ENCODE peak calls at places on chromosomes 12 and 14, in six cellular contexts. G, E, N, C, I and O are unnamed samples.

GRCh38 chr12:66025477-66025876 is 105.1 kb downstream of the LLPH start:
- DNase-seq in G (no peak), E (no peak), N (no peak), C (no peak), I (no peak), O (no peak)

GRCh38 chr12:22828059-22828458 is 203.1 kb downstream of the ETNK1 start:
- DNase-seq in G (no peak), E (no peak), N (no peak), C (no peak), I (no peak), O (no peak)

GRCh38 chr12:104164635-104165034 is 26.6 kb upstream of the NFYB start:
- DNase-seq in G (no peak), E (no peak), N (no peak), C (no peak), I (no peak), O (no peak)

GRCh38 chr12:132243596-132244289 is 85.6 kb downstream of the GALNT9 start:
- DNase-seq in G (no peak), E (no peak), N (no peak), C (no peak), I (no peak), O (no peak)

GRCh38 chr14:54450535-54450934 is 9.4 kb upstream of the CNIH1 start:
- DNase-seq in G (no peak), E (no peak), N (no peak), C (peak; percentile 60), I (no peak), O (no peak)

GRCh38 chr14:99028041-99028440 is 244.0 kb downstream of the BCL11B start:
- DNase-seq in G (no peak), E (no peak), N (no peak), C (no peak), I (no peak), O (no peak)

GRCh38 chr12:44117368-44117767 is 281.5 kb downstream of the TMEM117 start:
- DNase-seq in G (no peak), E (no peak), N (no peak), C (peak; percentile 2), I (no peak), O (no peak)

GRCh38 chr12:80861636-80862378 is 75.9 kb downstream of the LIN7A start:
- DNase-seq in G (no peak), E (no peak), N (no peak), C (peak; percentile 81), I (no peak), O (no peak)

GRCh38 chr12:42129595-42130204 is 15.0 kb downstream of the GXYLT1 start:
- DNase-seq in G (no peak), E (no peak), N (peak; percentile 54), C (peak; percentile 80), I (no peak), O (no peak)

GRCh38 chr14:53542692-53543091 is 389.6 kb upstream of the DDHD1 start:
- DNase-seq in G (no peak), E (no peak), N (peak; percentile 20), C (peak; percentile 28), I (peak; percentile 20), O (no peak)

GRCh38 chr12:67509987-67510386 is 138.6 kb upstream of the DYRK2 start:
- DNase-seq in G (no peak), E (no peak), N (no peak), C (peak; percentile 15), I (no peak), O (no peak)

GRCh38 chr14:44912041-44912869 is 49.5 kb downstream of the KLHL28 start:
- DNase-seq in G (peak; percentile 19), E (peak; percentile 27), N (peak; percentile 78), C (no peak), I (no peak), O (no peak)

GRCh38 chr12:3176754-3177153 is 99.6 kb downstream of the TSPAN9 start:
- DNase-seq in G (no peak), E (no peak), N (no peak), C (no peak), I (no peak), O (no peak)

GRCh38 chr12:30975581-30975980 is 49.0 kb downstream of the TSPAN11 start:
- DNase-seq in G (no peak), E (no peak), N (no peak), C (no peak), I (no peak), O (no peak)

GRCh38 chr14:61438860-61439765 is 117.7 kb downstream of the PRKCH start:
- DNase-seq in G (no peak), E (no peak), N (no peak), C (peak; percentile 57), I (peak; percentile 75), O (peak; percentile 61)

GRCh38 chr12:76762556-76762955 is 1.4 kb upstream of the ZDHHC17 start:
- DNase-seq in G (peak; percentile 24), E (no peak), N (no peak), C (no peak), I (no peak), O (no peak)

GRCh38 chr14:69036757-69037506 is 57.8 kb upstream of the ACTN1 start:
- DNase-seq in G (no peak), E (no peak), N (peak; percentile 13), C (no peak), I (no peak), O (no peak)
- H3K4me1 ChIP-seq in G (no peaks in the 10 kb centered on the region), E (no peaks in the 10 kb centered on the region), N (no peaks in the 10 kb centered on the region), C (peaks cover 31% of the 10 kb centered on the region), I (no peaks in the 10 kb centered on the region), O (no peaks in the 10 kb centered on the region)

GRCh38 chr12:5096241-5096880 is 52.7 kb downstream of the KCNA5 start:
- DNase-seq in G (no peak), E (no peak), N (no peak), C (peak; percentile 92), I (no peak), O (no peak)
- TF ChIP-seq CTCF in G (no peak), E (no peak), N (no peak), C (peak; percentile 53), I (no peak), O (no peak)

GRCh38 chr14:104799657-104800599 is 973 bp upstream of the ZBTB42 start:
- DNase-seq in G (peak; percentile 88), E (peak; percentile 89), N (peak; percentile 82), C (peak; percentile 67), I (peak; percentile 72), O (peak; percentile 90)
- TF ChIP-seq POLR2A in G (peak; percentile 24), E (peak; percentile 50), N (no peak), C (no peak), I (no peak), O (no peak)

GRCh38 chr14:72742682-72743195 is 151.2 kb downstream of the DPF3 start:
- DNase-seq in G (no peak), E (no peak), N (no peak), C (no peak), I (no peak), O (peak; percentile 23)

GRCh38 chr14:72745546-72745945 is 148.4 kb downstream of the DPF3 start:
- DNase-seq in G (no peak), E (no peak), N (no peak), C (peak; percentile 89), I (no peak), O (no peak)

GRCh38 chr14:72744416-72745120 is 149.3 kb downstream of the DPF3 start:
- DNase-seq in G (no peak), E (no peak), N (no peak), C (no peak), I (no peak), O (peak; percentile 9)

GRCh38 chr14:72741836-72742681 is 151.8 kb downstream of the DPF3 start:
- DNase-seq in G (no peak), E (no peak), N (peak; percentile 28), C (no peak), I (no peak), O (peak; percentile 13)

GRCh38 chr14:72743626-72744025 is 150.3 kb downstream of the DPF3 start:
- DNase-seq in G (no peak), E (no peak), N (peak; percentile 70), C (no peak), I (no peak), O (peak; percentile 13)
- H3K4me1 ChIP-seq in G (no peaks in the 10 kb centered on the region), E (peaks cover 22% of the 10 kb centered on the region), N (peaks cover 20% of the 10 kb centered on the region), C (peaks cover 26% of the 10 kb centered on the region), I (no peaks in the 10 kb centered on the region), O (no peaks in the 10 kb centered on the region)